ENCODE peak calls at places on chromosomes 13 and 19, in four cellular contexts. C is GF-D8, W is left lobe of liver, X is SJSA1. L is an unnamed sample.

GRCh38 chr13:22839554-22840286 is 341.1 kb upstream of the SGCG start:
- DNase-seq in C (no peak), W (no peak), X (no peak), L (no peak)

GRCh38 chr19:43595605-43595998 is 332 bp downstream of the IRGQ start:
- DNase-seq in C (no peak), W (no peak), X (no peak), L (no peak)

GRCh38 chr13:31067416-31068118 is 94.1 kb downstream of the HSPH1 start:
- DNase-seq in C (no peak), W (no peak), X (no peak), L (no peak)

GRCh38 chr13:48892311-48892710 is 83.4 kb upstream of the FNDC3A start:
- DNase-seq in C (no peak), W (no peak), X (no peak), L (peak)

GRCh38 chr13:26653310-26653709 is 95.8 kb downstream of the WASF3 start:
- DNase-seq in C (no peak), W (no peak), X (no peak), L (no peak)

GRCh38 chr19:3692141-3693029 is 7.9 kb downstream of the PIP5K1C start:
- DNase-seq in C (no peak), W (no peak), X (no peak), L (no peak)

GRCh38 chr13:57345526-57345925 is 178.5 kb downstream of the PRR20E start:
- DNase-seq in C (no peak), W (no peak), X (no peak), L (no peak)

GRCh38 chr13:105466376-105466775 is 1069.1 kb downstream of the EFNB2 start:
- DNase-seq in C (no peak), W (no peak), X (no peak), L (no peak)

GRCh38 chr19:56566904-56567273 is 379 bp upstream of the ZNF470 start:
- DNase-seq in C (no peak), W (peak), X (peak), L (no peak)

GRCh38 chr19:50266896-50267295 is 62.3 kb downstream of the KCNC3 start:
- DNase-seq in C (no peak), W (no peak), X (no peak), L (no peak)

L was measured in HepG2.